ENCODE peak calls at places on chromosomes 5 and 9, in nine cellular contexts. G is colonic mucosa; N is effector memory CD4-positive, alpha-beta T cell; L is AG10803; H is fibroblast of lung; Z is fibroblast of mammary gland; K is mesendoderm; W is CD8-positive, alpha-beta memory T cell; V is adipocyte. R is an unnamed sample.

GRCh38 chr5:124774002-124774318 is 27.5 kb upstream of the ZNF608 start:
- DNase-seq in G (no peak), N (no peak), L (no peak), H (no peak), Z (no peak), K (no peak), W (no peak), V (no peak), R (no peak)

GRCh38 chr5:72658767-72659540 is 151.7 kb upstream of the ZNF366 start:
- DNase-seq in G (no peak), N (no peak), L (peak), H (no peak), Z (peak), K (peak), W (no peak), V (peak), R (no peak)

GRCh38 chr9:14373726-14374125 is 59.8 kb upstream of the NFIB start:
- DNase-seq in G (no peak), N (no peak), L (no peak), H (peak), Z (no peak), K (no peak), W (no peak), V (peak), R (peak)

GRCh38 chr5:96881511-96882115 is 5.3 kb downstream of the ERAP2 start:
- DNase-seq in G (no peak), N (no peak), L (peak), H (peak), Z (peak), K (peak), W (no peak), V (no peak), R (peak)

GRCh38 chr9:125472926-125473701 is 211.5 kb downstream of the GAPVD1 start:
- DNase-seq in G (no peak), N (no peak), L (peak), H (peak), Z (peak), K (peak), W (no peak), V (peak), R (peak)

GRCh38 chr5:127595484-127596368 is 53.2 kb upstream of the CTXN3 start:
- DNase-seq in G (no peak), N (no peak), L (no peak), H (no peak), Z (no peak), K (peak), W (no peak), V (no peak), R (no peak)

GRCh38 chr5:68116408-68116807 is 99.1 kb upstream of the PIK3R1 start:
- DNase-seq in G (no peak), N (no peak), L (no peak), H (no peak), Z (no peak), K (peak), W (no peak), V (no peak), R (no peak)

GRCh38 chr9:98807811-98808195 is 333 bp downstream of the GALNT12 start:
- DNase-seq in G (peak), N (no peak), L (no peak), H (no peak), Z (no peak), K (no peak), W (peak), V (peak), R (no peak)

GRCh38 chr5:169272111-169272510 is 28.8 kb downstream of the SLIT3 start:
- DNase-seq in G (no peak), N (no peak), L (no peak), H (no peak), Z (no peak), K (no peak), W (no peak), V (no peak), R (no peak)

GRCh38 chr9:32738501-32739172 is 44.7 kb upstream of the TMEM215 start:
- DNase-seq in G (no peak), N (no peak), L (no peak), H (no peak), Z (peak), K (no peak), W (no peak), V (no peak), R (no peak)

GRCh38 chr9:130189840-130190239 is 17.6 kb downstream of the NCS1 start:
- DNase-seq in G (no peak), N (no peak), L (peak), H (peak), Z (peak), K (no peak), W (no peak), V (peak), R (peak)

GRCh38 chr5:6434737-6435136 is 13.9 kb upstream of the UBE2QL1 start:
- DNase-seq in G (no peak), N (no peak), L (no peak), H (no peak), Z (no peak), K (no peak), W (no peak), V (no peak), R (no peak)

DNA sequence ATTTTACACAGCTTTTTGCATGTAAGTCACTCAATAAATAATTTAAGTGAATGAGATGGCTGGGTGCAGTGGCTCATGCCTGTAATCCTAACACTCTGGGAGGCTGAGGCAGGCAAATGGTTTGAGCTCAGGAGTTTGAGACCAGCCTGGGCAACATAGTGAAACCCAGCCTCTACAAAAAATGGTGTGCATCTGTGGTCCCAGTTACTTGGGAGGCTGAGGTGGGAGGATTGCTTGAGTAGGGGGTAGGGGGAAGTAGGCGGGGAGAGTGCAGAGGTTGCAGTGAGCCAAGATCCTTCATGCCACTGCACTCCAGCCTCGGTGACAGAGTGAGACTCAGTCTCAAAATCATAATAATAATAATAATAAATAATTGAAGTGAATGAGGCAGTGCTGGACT is 10.2 kb downstream of the KLF9 start:
- DNase-seq in G (no peak), N (no peak), L (no peak), H (no peak), Z (no peak), K (no peak), W (no peak), V (no peak), R (no peak)
- H3K4me3 ChIP-seq in G (no peak), N (no peak), L (no peak), H (no peak), Z (no peak), K (no peak), W (no peak), V (peak), R (no peak)

GRCh38 chr5:144436007-144436406 is 265.3 kb downstream of the KCTD16 start:
- DNase-seq in G (no peak), N (no peak), L (no peak), H (no peak), Z (no peak), K (no peak), W (no peak), V (no peak), R (no peak)
- H3K4me3 ChIP-seq in G (no peak), N (no peak), L (no peak), H (no peak), Z (no peak), K (no peak), W (no peak), V (no peak), R (no peak)

DNA sequence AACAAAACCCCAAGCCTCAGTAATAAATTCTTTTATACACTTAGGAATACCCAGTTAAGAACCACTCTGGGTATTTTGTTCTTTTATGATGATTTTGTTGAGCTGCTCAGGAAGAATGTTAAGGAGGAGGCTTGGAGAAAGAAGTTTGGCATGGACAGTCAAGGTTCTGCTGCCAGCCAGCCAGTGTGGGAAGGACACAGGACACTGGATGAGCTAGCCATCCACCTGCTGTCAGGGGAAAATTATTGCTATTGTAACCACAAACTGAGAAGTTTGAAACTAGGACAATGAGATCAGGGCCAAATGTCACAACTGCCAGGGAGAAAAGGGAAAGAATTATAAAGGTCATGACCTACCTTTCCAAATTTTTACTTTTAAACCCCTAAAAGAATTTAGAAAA is 25.9 kb upstream of the ADAMTSL1 start:
- DNase-seq in G (no peak), N (no peak), L (no peak), H (no peak), Z (no peak), K (no peak), W (no peak), V (no peak), R (no peak)
- H3K4me3 ChIP-seq in G (no peak), N (no peak), L (no peak), H (no peak), Z (no peak), K (no peak), W (no peak), V (no peak), R (no peak)

DNA sequence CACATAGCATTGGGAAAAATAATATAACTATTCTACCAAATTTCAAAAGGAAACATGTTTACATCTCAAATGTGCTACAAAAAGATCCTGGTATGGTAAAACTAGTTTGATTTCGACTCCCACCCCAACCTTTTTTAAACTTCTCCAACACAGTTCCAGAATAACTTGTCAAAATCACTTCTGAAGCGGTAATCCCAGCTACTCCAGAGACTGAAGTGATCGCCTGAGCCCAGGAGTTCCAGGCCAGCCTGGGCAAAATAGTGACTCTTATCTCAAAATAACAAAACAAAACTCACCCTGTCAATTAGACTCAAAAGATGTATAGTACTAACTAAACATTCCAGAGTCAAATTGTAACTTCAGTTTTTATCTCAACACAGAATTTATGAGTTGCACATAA is 71.3 kb upstream of the RNF38 start:
- DNase-seq in G (no peak), N (no peak), L (no peak), H (no peak), Z (peak), K (no peak), W (no peak), V (peak), R (no peak)
- H3K4me3 ChIP-seq in G (no peak), N (peak), L (peak), H (peak), Z (peak), K (no peak), W (peak), V (peak), R (no peak)

DNA sequence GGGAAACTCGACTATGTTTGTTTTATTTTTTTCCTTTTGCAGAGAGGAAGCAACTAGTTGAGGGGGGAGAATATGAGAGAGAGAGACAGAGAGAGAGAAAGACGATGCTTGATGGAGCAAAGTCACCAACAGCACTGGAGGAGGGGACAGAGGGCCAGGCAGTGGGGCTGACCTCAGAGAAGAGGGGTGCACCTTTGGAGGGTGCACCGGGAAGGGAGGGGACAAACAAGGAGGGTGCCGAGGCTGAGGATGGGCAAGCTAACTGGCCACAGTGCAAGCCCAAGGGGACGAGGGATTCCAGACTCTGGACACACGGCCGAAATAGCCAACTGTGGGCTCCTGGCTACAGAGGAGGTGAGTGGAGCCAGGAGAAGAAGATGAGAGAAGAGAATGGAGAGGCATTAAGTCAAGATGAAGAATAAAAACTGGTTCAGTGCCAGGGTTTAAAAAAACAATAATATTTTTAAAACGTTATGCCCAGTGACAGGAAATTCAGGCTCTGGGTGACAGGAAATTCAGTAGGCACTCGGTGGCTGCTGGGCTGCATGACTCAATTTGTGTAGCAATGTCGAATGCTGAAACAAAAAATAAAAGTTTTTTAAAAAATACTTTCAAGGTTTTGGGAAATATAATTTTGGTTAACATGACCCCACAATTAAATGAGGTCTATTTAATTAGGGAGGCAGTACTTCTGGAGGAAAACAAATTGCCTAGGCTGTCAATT is 13.3 kb upstream of the GLRX start:
- DNase-seq in G (no peak), N (no peak), L (no peak), H (no peak), Z (no peak), K (no peak), W (no peak), V (no peak), R (no peak)
- H3K4me3 ChIP-seq in G (peak), N (peak), L (peak), H (peak), Z (no peak), K (no peak), W (peak), V (peak), R (peak)

GRCh38 chr9:128684325-128685021 is 4.5 kb upstream of the SET start:
- DNase-seq in G (peak), N (peak), L (peak), H (peak), Z (peak), K (peak), W (peak), V (peak), R (peak)
- H3K4me3 ChIP-seq in G (peak), N (peak), L (peak), H (peak), Z (peak), K (peak), W (peak), V (peak), R (peak)

GRCh38 chr9:128920381-128921058 is at the start of gene PHYHD1:
- DNase-seq in G (no peak), N (no peak), L (peak), H (peak), Z (peak), K (no peak), W (no peak), V (no peak), R (peak)
- H3K4me3 ChIP-seq in G (no peak), N (no peak), L (peak), H (peak), Z (no peak), K (no peak), W (no peak), V (peak), R (peak)

GRCh38 chr9:117644607-117645244 is 59.5 kb upstream of the TLR4 start:
- DNase-seq in G (peak), N (no peak), L (peak), H (peak), Z (peak), K (peak), W (peak), V (peak), R (peak)

GRCh38 chr9:117649126-117649525 is 55.1 kb upstream of the TLR4 start:
- DNase-seq in G (no peak), N (no peak), L (no peak), H (no peak), Z (no peak), K (no peak), W (no peak), V (no peak), R (peak)

GRCh38 chr9:117644133-117644532 is 60.1 kb upstream of the TLR4 start:
- DNase-seq in G (no peak), N (no peak), L (no peak), H (no peak), Z (no peak), K (no peak), W (no peak), V (no peak), R (no peak)

GRCh38 chr9:117645245-117645636 is 59.0 kb upstream of the TLR4 start:
- DNase-seq in G (no peak), N (no peak), L (peak), H (no peak), Z (no peak), K (no peak), W (no peak), V (no peak), R (no peak)

DNA sequence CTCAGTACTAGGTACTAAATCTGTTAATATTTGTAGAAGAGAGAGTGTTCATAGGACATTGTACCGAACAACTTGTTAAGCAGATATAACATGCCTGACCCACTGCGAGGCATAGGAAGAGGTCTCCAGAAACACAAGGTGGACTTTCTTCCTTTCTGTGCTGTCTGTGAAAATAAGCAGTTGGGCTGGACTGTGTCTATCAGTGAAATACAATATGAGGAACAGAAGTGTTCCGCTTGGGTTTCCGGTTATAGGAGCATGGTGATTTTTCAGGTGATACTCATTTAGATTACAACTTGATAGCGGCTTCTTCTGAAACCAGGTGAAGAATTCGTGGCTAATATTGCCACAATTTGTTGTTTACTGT is 60.9 kb upstream of the TLR4 start:
- DNase-seq in G (no peak), N (no peak), L (no peak), H (no peak), Z (no peak), K (no peak), W (no peak), V (no peak), R (no peak)
- H3K4me3 ChIP-seq in G (no peak), N (no peak), L (no peak), H (no peak), Z (no peak), K (no peak), W (no peak), V (no peak), R (no peak)

GRCh38 chr5:161847896-161848510 is at the start of gene GABRA1:
- DNase-seq in G (no peak), N (no peak), L (no peak), H (no peak), Z (no peak), K (peak), W (no peak), V (no peak), R (no peak)

GRCh38 chr5:161846731-161847130 is 1.2 kb upstream of the GABRA1 start:
- DNase-seq in G (no peak), N (no peak), L (no peak), H (no peak), Z (no peak), K (peak), W (no peak), V (no peak), R (no peak)

GRCh38 chr5:161850491-161850890 is 2.6 kb downstream of the GABRA1 start:
- DNase-seq in G (no peak), N (no peak), L (no peak), H (no peak), Z (no peak), K (peak), W (no peak), V (no peak), R (no peak)

GRCh38 chr5:161851691-161852299 is 3.9 kb downstream of the GABRA1 start:
- DNase-seq in G (no peak), N (no peak), L (no peak), H (no peak), Z (peak), K (no peak), W (no peak), V (peak), R (no peak)

DNA sequence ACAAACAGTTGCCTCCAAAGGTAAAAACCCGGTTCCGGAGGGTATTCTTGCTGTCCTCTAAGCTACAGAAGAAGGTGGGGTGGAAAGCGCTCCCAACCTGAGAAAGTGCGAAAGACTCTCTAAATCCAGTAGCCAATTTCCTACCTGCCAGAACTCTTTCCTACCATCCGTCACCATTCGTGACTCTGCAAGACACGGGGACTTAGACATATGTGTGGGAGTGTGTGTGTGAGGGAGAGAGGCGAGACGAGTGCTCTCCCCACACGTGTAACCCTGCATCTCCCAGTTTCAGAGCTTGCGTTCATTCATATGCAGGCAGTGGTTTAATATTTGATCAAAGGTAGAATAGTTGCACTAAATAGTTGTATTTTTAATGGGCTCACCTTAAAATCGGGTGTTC is 473 bp upstream of the GABRA1 start:
- DNase-seq in G (no peak), N (no peak), L (no peak), H (no peak), Z (no peak), K (peak), W (no peak), V (no peak), R (no peak)
- H3K4me3 ChIP-seq in G (no peak), N (no peak), L (no peak), H (no peak), Z (no peak), K (peak), W (no peak), V (peak), R (no peak)